ENCODE peak calls at places on chromosomes 1 and 21, in eight cellular contexts. One of them, this sample, is unnamed.

GRCh38 chr1:237470712-237471310 is 419.9 kb downstream of the ZP4 start:
- DNase-seq in heart right ventricle: peak
- DNase-seq in spleen: no peak
- DNase-seq in suprapubic skin: no peak
- DNase-seq in lower leg skin: no peak
- DNase-seq in heart left ventricle: peak
- DNase-seq in mucosa of descending colon: no peak
- DNase-seq in astrocyte of the spinal cord: no peak
- DNase-seq in this sample: no peak

GRCh38 chr1:56754713-56755505 is 64.3 kb downstream of the FYB2 start:
- DNase-seq in heart right ventricle: no peak
- DNase-seq in spleen: no peak
- DNase-seq in suprapubic skin: no peak
- DNase-seq in lower leg skin: no peak
- DNase-seq in heart left ventricle: no peak
- DNase-seq in mucosa of descending colon: no peak
- DNase-seq in astrocyte of the spinal cord: no peak
- DNase-seq in this sample: no peak

GRCh38 chr1:109864960-109865611 is 45.6 kb upstream of the CSF1 start:
- DNase-seq in heart right ventricle: no peak
- DNase-seq in spleen: no peak
- DNase-seq in suprapubic skin: no peak
- DNase-seq in lower leg skin: peak
- DNase-seq in heart left ventricle: no peak
- DNase-seq in mucosa of descending colon: no peak
- DNase-seq in astrocyte of the spinal cord: peak
- DNase-seq in this sample: no peak

GRCh38 chr1:206714331-206715058 is 29.8 kb downstream of the MAPKAPK2 start:
- DNase-seq in heart right ventricle: no peak
- DNase-seq in spleen: no peak
- DNase-seq in suprapubic skin: no peak
- DNase-seq in lower leg skin: no peak
- DNase-seq in heart left ventricle: no peak
- DNase-seq in mucosa of descending colon: no peak
- DNase-seq in astrocyte of the spinal cord: peak
- DNase-seq in this sample: no peak

GRCh38 chr1:83836543-83836942 is 162.4 kb downstream of the TTLL7 start:
- DNase-seq in heart right ventricle: no peak
- DNase-seq in spleen: no peak
- DNase-seq in suprapubic skin: no peak
- DNase-seq in lower leg skin: no peak
- DNase-seq in heart left ventricle: no peak
- DNase-seq in mucosa of descending colon: no peak
- DNase-seq in astrocyte of the spinal cord: no peak
- DNase-seq in this sample: no peak

GRCh38 chr1:113804421-113805255 is 7.6 kb downstream of the RSBN1 start:
- DNase-seq in heart right ventricle: no peak
- DNase-seq in spleen: no peak
- DNase-seq in suprapubic skin: no peak
- DNase-seq in lower leg skin: no peak
- DNase-seq in heart left ventricle: no peak
- DNase-seq in mucosa of descending colon: no peak
- DNase-seq in astrocyte of the spinal cord: peak
- DNase-seq in this sample: no peak

GRCh38 chr1:43074244-43074643 is 97.8 kb downstream of the EBNA1BP2 start:
- DNase-seq in heart right ventricle: no peak
- DNase-seq in spleen: no peak
- DNase-seq in suprapubic skin: no peak
- DNase-seq in lower leg skin: no peak
- DNase-seq in heart left ventricle: no peak
- DNase-seq in mucosa of descending colon: no peak
- DNase-seq in astrocyte of the spinal cord: no peak
- DNase-seq in this sample: no peak

GRCh38 chr1:62064831-62065230 is 129.8 kb upstream of the L1TD1 start:
- DNase-seq in heart right ventricle: no peak
- DNase-seq in spleen: no peak
- DNase-seq in suprapubic skin: no peak
- DNase-seq in lower leg skin: no peak
- DNase-seq in heart left ventricle: no peak
- DNase-seq in mucosa of descending colon: no peak
- DNase-seq in astrocyte of the spinal cord: no peak
- DNase-seq in this sample: no peak

GRCh38 chr21:39186676-39187075 is 3.4 kb upstream of the PSMG1 start:
- DNase-seq in heart right ventricle: no peak
- DNase-seq in spleen: no peak
- DNase-seq in suprapubic skin: no peak
- DNase-seq in lower leg skin: no peak
- DNase-seq in heart left ventricle: no peak
- DNase-seq in mucosa of descending colon: no peak
- DNase-seq in astrocyte of the spinal cord: no peak
- DNase-seq in this sample: no peak

GRCh38 chr1:11350265-11350664 is 77.3 kb downstream of the UBIAD1 start:
- DNase-seq in heart right ventricle: no peak
- DNase-seq in spleen: no peak
- DNase-seq in suprapubic skin: no peak
- DNase-seq in lower leg skin: no peak
- DNase-seq in heart left ventricle: no peak
- DNase-seq in mucosa of descending colon: no peak
- DNase-seq in astrocyte of the spinal cord: no peak
- DNase-seq in this sample: no peak

GRCh38 chr1:41448831-41449230 is 35.7 kb downstream of the EDN2 start:
- DNase-seq in heart right ventricle: no peak
- DNase-seq in spleen: no peak
- DNase-seq in suprapubic skin: no peak
- DNase-seq in lower leg skin: no peak
- DNase-seq in heart left ventricle: no peak
- DNase-seq in mucosa of descending colon: no peak
- DNase-seq in astrocyte of the spinal cord: no peak
- DNase-seq in this sample: no peak

GRCh38 chr1:150974580-150975478 is at the start of gene CERS2:
- DNase-seq in heart right ventricle: peak
- DNase-seq in spleen: peak
- DNase-seq in suprapubic skin: peak
- DNase-seq in lower leg skin: peak
- DNase-seq in heart left ventricle: peak
- DNase-seq in mucosa of descending colon: peak
- DNase-seq in astrocyte of the spinal cord: peak
- DNase-seq in this sample: no peak

GRCh38 chr1:203142684-203143408 is 15.3 kb downstream of the ADORA1 start:
- DNase-seq in heart right ventricle: no peak
- DNase-seq in spleen: no peak
- DNase-seq in suprapubic skin: no peak
- DNase-seq in lower leg skin: no peak
- DNase-seq in heart left ventricle: no peak
- DNase-seq in mucosa of descending colon: no peak
- DNase-seq in astrocyte of the spinal cord: no peak
- DNase-seq in this sample: no peak

GRCh38 chr21:46021398-46021797 is 39.8 kb downstream of the COL6A1 start:
- DNase-seq in heart right ventricle: no peak
- DNase-seq in spleen: no peak
- DNase-seq in suprapubic skin: no peak
- DNase-seq in lower leg skin: no peak
- DNase-seq in heart left ventricle: no peak
- DNase-seq in mucosa of descending colon: no peak
- DNase-seq in astrocyte of the spinal cord: no peak
- DNase-seq in this sample: no peak

GRCh38 chr1:6030144-6030543 is 15.5 kb upstream of the KCNAB2 start:
- DNase-seq in heart right ventricle: no peak
- DNase-seq in spleen: no peak
- DNase-seq in suprapubic skin: no peak
- DNase-seq in lower leg skin: no peak
- DNase-seq in heart left ventricle: no peak
- DNase-seq in mucosa of descending colon: no peak
- DNase-seq in astrocyte of the spinal cord: no peak
- DNase-seq in this sample: no peak

GRCh38 chr1:92030701-92031107 is 919 bp downstream of the EPHX4 start:
- DNase-seq in heart right ventricle: no peak
- DNase-seq in spleen: no peak
- DNase-seq in suprapubic skin: no peak
- DNase-seq in lower leg skin: no peak
- DNase-seq in heart left ventricle: no peak
- DNase-seq in mucosa of descending colon: no peak
- DNase-seq in astrocyte of the spinal cord: peak
- DNase-seq in this sample: no peak

GRCh38 chr1:150102986-150103385 is 35.4 kb downstream of the VPS45 start:
- DNase-seq in heart right ventricle: no peak
- DNase-seq in spleen: no peak
- DNase-seq in suprapubic skin: no peak
- DNase-seq in lower leg skin: no peak
- DNase-seq in heart left ventricle: no peak
- DNase-seq in mucosa of descending colon: no peak
- DNase-seq in astrocyte of the spinal cord: no peak
- DNase-seq in this sample: no peak

GRCh38 chr1:185933580-185933979 is 199.4 kb downstream of the HMCN1 start:
- DNase-seq in heart right ventricle: no peak
- DNase-seq in spleen: no peak
- DNase-seq in suprapubic skin: no peak
- DNase-seq in lower leg skin: no peak
- DNase-seq in heart left ventricle: no peak
- DNase-seq in mucosa of descending colon: no peak
- DNase-seq in astrocyte of the spinal cord: no peak
- DNase-seq in this sample: no peak

DNA sequence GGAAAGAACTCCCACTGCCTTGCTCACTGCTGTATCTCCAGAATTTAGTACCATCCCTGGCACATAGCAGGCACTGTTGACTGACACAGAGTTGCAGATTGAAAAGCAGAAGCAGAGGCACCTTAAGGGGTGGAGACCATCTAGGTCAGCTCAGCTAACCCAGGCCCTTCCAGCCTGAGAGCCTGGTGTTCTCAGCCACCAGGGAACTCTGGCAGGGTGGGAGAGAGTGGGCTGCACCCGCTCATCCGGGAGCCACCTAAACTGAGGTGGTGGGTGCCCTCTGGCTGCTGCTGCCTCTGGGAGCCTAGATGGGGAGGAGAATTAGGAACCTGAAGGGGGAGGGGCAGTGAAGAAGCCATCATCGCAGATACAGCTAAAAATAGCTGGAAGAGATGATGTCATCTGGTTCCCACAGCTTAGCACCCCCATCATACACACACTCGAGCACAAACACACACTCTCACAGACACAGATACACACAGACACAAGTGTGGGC is 1.5 kb upstream of the TSPAN1 start:
- DNase-seq in heart right ventricle: peak
- DNase-seq in spleen: no peak
- DNase-seq in suprapubic skin: no peak
- DNase-seq in lower leg skin: no peak
- DNase-seq in heart left ventricle: peak
- DNase-seq in mucosa of descending colon: no peak
- DNase-seq in astrocyte of the spinal cord: peak
- DNase-seq in this sample: no peak
- TF ChIP-seq CTCF in heart right ventricle: peak
- TF ChIP-seq CTCF in spleen: no peak
- TF ChIP-seq CTCF in suprapubic skin: no peak
- TF ChIP-seq CTCF in lower leg skin: no peak
- TF ChIP-seq CTCF in heart left ventricle: no peak
- TF ChIP-seq CTCF in mucosa of descending colon: no peak
- TF ChIP-seq CTCF in astrocyte of the spinal cord: no peak
- TF ChIP-seq CTCF in this sample: no peak

GRCh38 chr1:235866913-235867850 is 476 bp upstream of the LYST start:
- DNase-seq in heart right ventricle: peak
- DNase-seq in spleen: peak
- DNase-seq in suprapubic skin: peak
- DNase-seq in lower leg skin: peak
- DNase-seq in heart left ventricle: peak
- DNase-seq in mucosa of descending colon: peak
- DNase-seq in astrocyte of the spinal cord: peak
- DNase-seq in this sample: peak

GRCh38 chr1:235865565-235866206 is 1.0 kb downstream of the LYST start:
- DNase-seq in heart right ventricle: no peak
- DNase-seq in spleen: no peak
- DNase-seq in suprapubic skin: no peak
- DNase-seq in lower leg skin: no peak
- DNase-seq in heart left ventricle: no peak
- DNase-seq in mucosa of descending colon: no peak
- DNase-seq in astrocyte of the spinal cord: no peak
- DNase-seq in this sample: no peak

GRCh38 chr1:235866207-235866912 is at the start of gene LYST:
- DNase-seq in heart right ventricle: peak
- DNase-seq in spleen: peak
- DNase-seq in suprapubic skin: no peak
- DNase-seq in lower leg skin: peak
- DNase-seq in heart left ventricle: peak
- DNase-seq in mucosa of descending colon: peak
- DNase-seq in astrocyte of the spinal cord: peak
- DNase-seq in this sample: no peak

GRCh38 chr1:235864965-235865525 is 1.7 kb downstream of the LYST start:
- DNase-seq in heart right ventricle: no peak
- DNase-seq in spleen: no peak
- DNase-seq in suprapubic skin: no peak
- DNase-seq in lower leg skin: no peak
- DNase-seq in heart left ventricle: no peak
- DNase-seq in mucosa of descending colon: no peak
- DNase-seq in astrocyte of the spinal cord: no peak
- DNase-seq in this sample: no peak

GRCh38 chr1:235867903-235868469 is 1.3 kb upstream of the LYST start:
- DNase-seq in heart right ventricle: no peak
- DNase-seq in spleen: no peak
- DNase-seq in suprapubic skin: no peak
- DNase-seq in lower leg skin: no peak
- DNase-seq in heart left ventricle: no peak
- DNase-seq in mucosa of descending colon: no peak
- DNase-seq in astrocyte of the spinal cord: no peak
- DNase-seq in this sample: no peak
- H3K4me3 ChIP-seq in heart right ventricle: no peak
- H3K4me3 ChIP-seq in spleen: peak
- H3K4me3 ChIP-seq in suprapubic skin: peak
- H3K4me3 ChIP-seq in lower leg skin: no peak
- H3K4me3 ChIP-seq in heart left ventricle: peak
- H3K4me3 ChIP-seq in mucosa of descending colon: no peak
- H3K4me3 ChIP-seq in astrocyte of the spinal cord: no peak
- H3K4me3 ChIP-seq in this sample: no peak

GRCh38 chr1:40438391-40439015 is 11.8 kb upstream of the ZFP69B start:
- DNase-seq in heart right ventricle: no peak
- DNase-seq in spleen: no peak
- DNase-seq in suprapubic skin: no peak
- DNase-seq in lower leg skin: no peak
- DNase-seq in heart left ventricle: no peak
- DNase-seq in mucosa of descending colon: no peak
- DNase-seq in astrocyte of the spinal cord: peak
- DNase-seq in this sample: no peak
- TF ChIP-seq CTCF in heart right ventricle: peak
- TF ChIP-seq CTCF in spleen: peak
- TF ChIP-seq CTCF in suprapubic skin: peak
- TF ChIP-seq CTCF in lower leg skin: no peak
- TF ChIP-seq CTCF in heart left ventricle: peak
- TF ChIP-seq CTCF in mucosa of descending colon: peak
- TF ChIP-seq CTCF in astrocyte of the spinal cord: peak
- TF ChIP-seq CTCF in this sample: peak

DNA sequence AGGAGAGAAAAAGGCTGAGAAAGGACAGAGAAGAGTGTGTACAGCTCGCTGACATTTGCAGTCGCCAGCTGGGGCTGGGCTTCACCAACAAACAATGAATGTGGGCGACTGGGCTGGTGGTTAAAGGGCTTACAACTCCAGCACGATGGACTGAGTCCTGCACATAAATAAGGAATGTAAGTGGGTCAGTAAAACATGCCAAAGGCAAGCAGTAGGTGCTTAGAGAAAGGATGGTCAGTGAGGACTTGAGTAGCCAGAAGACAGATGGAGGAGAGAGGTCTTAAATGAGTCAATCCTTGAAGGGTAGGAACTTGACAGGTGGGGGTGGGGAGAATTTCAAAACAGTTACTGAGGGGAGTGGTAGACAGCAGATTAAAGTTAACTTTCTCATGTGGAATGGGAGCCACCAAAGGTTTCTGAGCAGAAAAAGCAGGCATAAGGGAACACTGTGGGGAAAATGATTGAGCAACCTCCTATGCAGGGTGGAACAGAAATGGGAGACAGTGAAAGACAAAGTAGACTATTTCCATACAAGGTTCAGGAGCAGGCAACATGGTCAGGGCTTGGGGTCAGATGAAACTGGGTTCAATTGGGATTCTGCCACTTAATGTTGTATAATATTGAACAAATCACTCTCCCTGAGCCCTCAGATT is 37.4 kb downstream of the GADD45A start:
- DNase-seq in heart right ventricle: no peak
- DNase-seq in spleen: no peak
- DNase-seq in suprapubic skin: no peak
- DNase-seq in lower leg skin: no peak
- DNase-seq in heart left ventricle: no peak
- DNase-seq in mucosa of descending colon: no peak
- DNase-seq in astrocyte of the spinal cord: peak
- DNase-seq in this sample: no peak
- H3K4me3 ChIP-seq in heart right ventricle: no peak
- H3K4me3 ChIP-seq in spleen: no peak
- H3K4me3 ChIP-seq in suprapubic skin: no peak
- H3K4me3 ChIP-seq in lower leg skin: no peak
- H3K4me3 ChIP-seq in heart left ventricle: no peak
- H3K4me3 ChIP-seq in mucosa of descending colon: no peak
- H3K4me3 ChIP-seq in astrocyte of the spinal cord: no peak
- H3K4me3 ChIP-seq in this sample: no peak